ENCODE peak calls at places on chromosomes 5 and 9, in four cellular contexts. E, L, C and O are unnamed samples.

GRCh38 chr9:6605202-6605601 is 40.3 kb downstream of the GLDC start:
- DNase-seq in C (no peak), L (no peak), E (no peak), O (no peak)

GRCh38 chr5:147483961-147484707 is 25.7 kb downstream of the DPYSL3 start:
- DNase-seq in E (peak; percentile 42), C (peak; percentile 96), L (peak; percentile 99), O (peak; percentile 79)

GRCh38 chr5:172238334-172238733 is 44.4 kb downstream of the EFCAB9 start:
- DNase-seq in L (no peak), C (no peak), E (no peak), O (no peak)

GRCh38 chr5:94751456-94751855 is 133.0 kb downstream of the SLF1 start:
- DNase-seq in E (no peak), C (no peak), L (peak; percentile 9), O (no peak)

GRCh38 chr5:1729641-1730486 is 69.8 kb downstream of the MRPL36 start:
- DNase-seq in C (no peak), E (no peak), L (no peak), O (no peak)

GRCh38 chr5:109053995-109054417 is 306.3 kb downstream of the FER start:
- DNase-seq in L (peak; percentile 77), C (peak; percentile 92), E (no peak), O (no peak)

GRCh38 chr5:36200513-36200912 is 41.2 kb downstream of the NADK2 start:
- DNase-seq in E (no peak), C (peak; percentile 55), L (peak; percentile 80), O (no peak)

GRCh38 chr9:113011911-113012381 is at the start of gene ZNF883:
- DNase-seq in C (peak; percentile 55), E (peak; percentile 62), L (peak; percentile 69), O (peak; percentile 87)

GRCh38 chr9:81317223-81317622 is 372.1 kb downstream of the TLE1 start:
- DNase-seq in E (no peak), C (no peak), L (no peak), O (no peak)

GRCh38 chr5:134136221-134136631 is 21.7 kb downstream of the TCF7 start:
- DNase-seq in E (peak; percentile 1), L (no peak), C (no peak), O (no peak)

GRCh38 chr5:149367972-149368645 is 10.3 kb downstream of the PCYOX1L start:
- DNase-seq in C (no peak), L (no peak), E (no peak), O (peak; percentile 46)
- H3K27ac ChIP-seq in C (no peak overlapping the region), L (no peak overlapping the region), E (no peak overlapping the region), O (no peak overlapping the region)

GRCh38 chr9:38029923-38030638 is 38.9 kb downstream of the SHB start:
- DNase-seq in E (no peak), L (no peak), C (no peak), O (no peak)

GRCh38 chr9:38032266-38032830 is 36.7 kb downstream of the SHB start:
- DNase-seq in E (peak; percentile 80), L (no peak), C (no peak), O (no peak)

GRCh38 chr9:38031594-38031993 is 37.4 kb downstream of the SHB start:
- DNase-seq in L (no peak), E (no peak), C (no peak), O (no peak)

GRCh38 chr9:38027714-38028113 is 41.3 kb downstream of the SHB start:
- DNase-seq in E (no peak), L (no peak), C (no peak), O (no peak)

DNA sequence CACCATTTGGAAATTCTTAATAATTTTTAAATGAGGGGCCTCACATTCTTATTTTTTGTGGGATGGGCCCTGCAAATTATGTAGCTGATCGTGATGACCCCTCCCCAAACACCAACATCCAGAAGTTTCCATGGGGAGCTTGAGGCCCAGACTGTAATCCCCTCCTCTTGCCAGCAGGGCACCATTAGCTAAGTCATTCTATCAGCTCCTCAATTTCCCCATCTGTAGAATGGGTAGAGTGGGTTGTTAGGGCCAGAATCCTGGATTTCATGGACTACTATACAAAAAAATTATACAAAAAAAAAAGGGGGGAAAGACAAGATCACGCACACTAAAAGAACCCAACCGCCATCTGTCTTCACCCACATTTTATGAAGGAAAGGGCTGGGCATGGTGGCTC is 38.4 kb downstream of the SHB start:
- DNase-seq in E (no peak), C (no peak), L (no peak), O (no peak)
- H3K4me1 ChIP-seq in E (peaks cover 67% of the 10 kb centered on the region), C (peaks cover 43% of the 10 kb centered on the region), L (peaks cover 32% of the 10 kb centered on the region), O (peaks cover 25% of the 10 kb centered on the region)

GRCh38 chr9:75131700-75132099 is 43.4 kb downstream of the OSTF1 start:
- DNase-seq in C (no peak), L (no peak), E (no peak), O (no peak)

GRCh38 chr9:75134495-75134894 is 46.2 kb downstream of the OSTF1 start:
- DNase-seq in C (no peak), E (no peak), L (no peak), O (no peak)

GRCh38 chr9:75130621-75131020 is 42.3 kb downstream of the OSTF1 start:
- DNase-seq in E (no peak), L (peak; percentile 45), C (peak; percentile 66), O (no peak)

GRCh38 chr9:75133396-75133795 is 45.1 kb downstream of the OSTF1 start:
- DNase-seq in L (no peak), E (no peak), C (no peak), O (no peak)

DNA sequence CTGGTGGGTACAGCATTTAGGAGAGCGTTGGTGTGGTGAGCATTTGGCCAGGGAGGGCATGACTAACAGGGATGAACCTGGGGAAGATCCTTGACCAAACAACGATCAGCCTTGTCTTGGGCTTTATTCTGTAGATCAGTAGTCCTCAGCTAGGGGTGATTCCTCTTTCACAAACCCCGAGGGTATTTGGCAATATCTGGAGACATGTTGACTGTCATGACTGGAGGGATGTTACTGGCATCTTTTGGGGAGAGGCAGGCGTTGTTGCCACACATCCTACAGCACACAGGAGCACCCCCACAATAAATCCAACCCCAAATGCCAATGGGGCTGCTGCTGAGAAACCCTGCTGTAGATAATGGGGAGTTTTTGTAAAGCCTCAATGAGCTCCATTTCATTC is 43.9 kb downstream of the OSTF1 start:
- DNase-seq in L (no peak), E (no peak), C (no peak), O (no peak)
- H3K4me3 ChIP-seq in L (no peak overlapping the region), E (no peak overlapping the region), C (no peak overlapping the region), O (no peak overlapping the region)

GRCh38 chr9:110148384-110148783 is 59.6 kb downstream of the C9orf152 start:
- DNase-seq in L (no peak), E (no peak), C (peak; percentile 43), O (no peak)
- H3K27ac ChIP-seq in L (peak overlapping the region; percentile 8), E (no peak overlapping the region), C (peak overlapping the region; percentile 10), O (peak overlapping the region; percentile 30)

DNA sequence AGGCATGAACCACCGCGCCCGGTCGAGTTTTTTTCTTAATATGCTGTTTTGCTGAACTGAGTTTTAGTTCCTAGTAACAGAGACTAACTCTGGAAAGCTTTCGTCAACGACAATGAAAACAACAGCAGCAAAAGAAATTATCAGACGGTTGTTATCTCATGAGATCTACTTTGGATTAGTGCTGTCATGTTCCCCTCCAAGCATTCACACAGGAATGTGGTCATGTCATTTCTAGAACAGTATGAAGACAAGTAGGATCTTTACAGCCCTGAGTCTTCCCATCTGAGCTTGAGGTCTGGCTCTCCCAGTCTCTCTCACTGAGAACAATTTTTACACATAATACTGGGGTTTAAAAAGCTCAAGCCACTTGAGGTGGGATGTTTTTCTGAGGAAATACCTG is 4.0 kb upstream of the ANKRD33B start:
- DNase-seq in C (no peak), E (no peak), L (peak; percentile 25), O (no peak)
- H3K4me1 ChIP-seq in C (peaks cover 26% of the 10 kb centered on the region), E (peaks cover 19% of the 10 kb centered on the region), L (peaks cover 22% of the 10 kb centered on the region), O (no peaks in the 10 kb centered on the region)

DNA sequence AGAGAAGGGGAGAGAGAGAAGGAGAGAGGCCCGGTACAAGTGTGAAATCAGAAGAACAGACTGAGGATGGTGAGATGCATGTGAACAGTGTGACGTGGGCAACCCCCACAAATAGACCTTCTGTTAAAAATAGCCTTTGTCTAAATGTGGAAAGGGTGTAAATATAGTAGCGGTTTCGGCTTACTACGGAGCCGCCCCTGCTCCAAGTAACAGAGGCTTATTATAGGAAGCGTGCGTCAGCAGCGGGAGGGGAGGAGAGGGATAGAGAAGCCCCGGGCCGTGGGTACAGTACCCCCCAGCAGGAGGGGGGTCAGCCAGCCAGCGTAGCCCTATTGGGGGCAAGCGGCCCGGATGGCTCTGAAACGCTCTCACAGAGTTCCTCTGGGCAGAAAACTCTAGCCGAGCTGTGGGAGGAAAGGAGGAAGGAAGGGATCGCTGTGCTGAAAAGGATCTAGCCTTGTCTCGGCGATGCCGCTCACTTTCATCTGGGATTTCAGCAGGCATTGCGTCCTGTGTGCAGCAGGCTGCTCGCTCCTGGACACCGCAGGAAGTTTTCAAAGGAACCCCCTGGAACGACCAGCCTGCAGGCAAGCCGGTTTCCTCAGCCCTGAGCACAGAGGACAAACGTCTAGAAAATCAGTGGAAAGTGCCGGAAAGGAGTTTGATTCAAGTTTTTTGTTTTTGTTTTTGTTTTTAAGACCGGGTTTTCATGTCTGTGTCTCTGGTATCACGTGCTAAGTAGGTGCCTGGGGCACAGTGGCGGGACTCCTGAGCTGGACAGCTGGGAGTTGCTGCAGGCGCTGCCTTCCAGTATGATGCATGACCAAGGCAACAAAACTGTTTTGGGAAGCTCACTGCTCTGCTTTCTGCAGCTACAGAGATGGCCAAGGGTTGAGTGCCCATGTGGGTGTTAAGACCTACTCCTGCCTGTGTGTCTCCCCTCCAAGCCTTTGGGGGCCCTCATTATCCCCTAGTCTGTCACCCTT is 146.6 kb downstream of the SEC61B start:
- DNase-seq in E (peak; percentile 24), L (peak; percentile 79), C (peak; percentile 83), O (peak; percentile 77)
- H3K4me3 ChIP-seq in E (no peak overlapping the region), L (peak overlapping the region; percentile 54), C (peak overlapping the region; percentile 32), O (peak overlapping the region; percentile 51)

GRCh38 chr5:73121109-73121443 is 701 bp downstream of the TMEM171 start:
- DNase-seq in L (peak; percentile 45), C (peak; percentile 47), E (no peak), O (no peak)
- H3K27ac ChIP-seq in L (no peak overlapping the region), C (no peak overlapping the region), E (no peak overlapping the region), O (no peak overlapping the region)

GRCh38 chr5:38595149-38595725 is 38.8 kb upstream of the LIFR start:
- DNase-seq in C (peak; percentile 61), L (peak; percentile 78), E (no peak), O (no peak)

GRCh38 chr5:38598994-38599611 is 42.7 kb upstream of the LIFR start:
- DNase-seq in L (peak; percentile 88), C (peak; percentile 89), E (no peak), O (no peak)

GRCh38 chr5:38593959-38594358 is 37.5 kb upstream of the LIFR start:
- DNase-seq in L (peak; percentile 36), E (no peak), C (no peak), O (no peak)

GRCh38 chr5:38598296-38598993 is 42.0 kb upstream of the LIFR start:
- DNase-seq in C (no peak), E (no peak), L (no peak), O (no peak)

GRCh38 chr5:38596997-38597396 is 40.6 kb upstream of the LIFR start:
- DNase-seq in C (no peak), E (no peak), L (no peak), O (no peak)
- H3K4me1 ChIP-seq in C (peaks cover 14% of the 10 kb centered on the region), E (peaks cover 18% of the 10 kb centered on the region), L (peaks cover 17% of the 10 kb centered on the region), O (peaks cover 9% of the 10 kb centered on the region)